ENCODE peak calls at places on chromosomes 2 and 18, in nine cellular contexts. One of them, this sample, is unnamed.

GRCh38 chr2:230861564-230862255 is 3.0 kb upstream of the ITM2C start:
- DNase-seq in GM13976: no peak
- DNase-seq in activated gamma-delta T cell treated with anti-CD3 and anti-CD28 coated beads, Interleukin-2, amount 50 U/mL, for 16 hours: no peak
- DNase-seq in RWPE1: no peak
- DNase-seq in activated CD8-positive, alpha-beta memory T cell treated with anti-CD3 and anti-CD28 coated beads for 24 hours: peak; percentile 56
- DNase-seq in foreskin fibroblast: no peak
- DNase-seq in hypothalamus: no peak
- DNase-seq in K562: no peak
- DNase-seq in GM12892: no peak
- DNase-seq in this sample: no peak

GRCh38 chr2:138298120-138298814 is 203.3 kb upstream of the SPOPL start:
- DNase-seq in GM13976: no peak
- DNase-seq in activated gamma-delta T cell treated with anti-CD3 and anti-CD28 coated beads, Interleukin-2, amount 50 U/mL, for 16 hours: no peak
- DNase-seq in RWPE1: no peak
- DNase-seq in activated CD8-positive, alpha-beta memory T cell treated with anti-CD3 and anti-CD28 coated beads for 24 hours: no peak
- DNase-seq in foreskin fibroblast: no peak
- DNase-seq in hypothalamus: no peak
- DNase-seq in K562: no peak
- DNase-seq in GM12892: no peak
- DNase-seq in this sample: no peak

GRCh38 chr18:68181956-68182355 is 533.0 kb downstream of the TMX3 start:
- DNase-seq in GM13976: no peak
- DNase-seq in activated gamma-delta T cell treated with anti-CD3 and anti-CD28 coated beads, Interleukin-2, amount 50 U/mL, for 16 hours: no peak
- DNase-seq in RWPE1: no peak
- DNase-seq in activated CD8-positive, alpha-beta memory T cell treated with anti-CD3 and anti-CD28 coated beads for 24 hours: no peak
- DNase-seq in foreskin fibroblast: peak; percentile 12
- DNase-seq in hypothalamus: no peak
- DNase-seq in K562: no peak
- DNase-seq in GM12892: no peak
- DNase-seq in this sample: no peak

GRCh38 chr18:59267511-59268126 is 5.6 kb downstream of the RAX start:
- DNase-seq in GM13976: peak; percentile 41
- DNase-seq in activated gamma-delta T cell treated with anti-CD3 and anti-CD28 coated beads, Interleukin-2, amount 50 U/mL, for 16 hours: no peak
- DNase-seq in RWPE1: no peak
- DNase-seq in activated CD8-positive, alpha-beta memory T cell treated with anti-CD3 and anti-CD28 coated beads for 24 hours: no peak
- DNase-seq in foreskin fibroblast: peak; percentile 29
- DNase-seq in hypothalamus: no peak
- DNase-seq in K562: no peak
- DNase-seq in GM12892: no peak
- DNase-seq in this sample: no peak

GRCh38 chr2:34949316-34949715 is 1350.2 kb upstream of the FAM98A start:
- DNase-seq in GM13976: no peak
- DNase-seq in activated gamma-delta T cell treated with anti-CD3 and anti-CD28 coated beads, Interleukin-2, amount 50 U/mL, for 16 hours: no peak
- DNase-seq in RWPE1: no peak
- DNase-seq in activated CD8-positive, alpha-beta memory T cell treated with anti-CD3 and anti-CD28 coated beads for 24 hours: no peak
- DNase-seq in foreskin fibroblast: no peak
- DNase-seq in hypothalamus: no peak
- DNase-seq in K562: no peak
- DNase-seq in GM12892: no peak
- DNase-seq in this sample: no peak

GRCh38 chr2:73716518-73717250 is 20.5 kb downstream of the TPRKB start:
- DNase-seq in GM13976: no peak
- DNase-seq in activated gamma-delta T cell treated with anti-CD3 and anti-CD28 coated beads, Interleukin-2, amount 50 U/mL, for 16 hours: no peak
- DNase-seq in RWPE1: no peak
- DNase-seq in activated CD8-positive, alpha-beta memory T cell treated with anti-CD3 and anti-CD28 coated beads for 24 hours: no peak
- DNase-seq in foreskin fibroblast: no peak
- DNase-seq in hypothalamus: no peak
- DNase-seq in K562: no peak
- DNase-seq in GM12892: no peak
- DNase-seq in this sample: no peak

GRCh38 chr2:54595999-54596903 is 127.2 kb upstream of the EML6 start:
- DNase-seq in GM13976: no peak
- DNase-seq in activated gamma-delta T cell treated with anti-CD3 and anti-CD28 coated beads, Interleukin-2, amount 50 U/mL, for 16 hours: no peak
- DNase-seq in RWPE1: no peak
- DNase-seq in activated CD8-positive, alpha-beta memory T cell treated with anti-CD3 and anti-CD28 coated beads for 24 hours: peak; percentile 75
- DNase-seq in foreskin fibroblast: no peak
- DNase-seq in hypothalamus: no peak
- DNase-seq in K562: no peak
- DNase-seq in GM12892: no peak
- DNase-seq in this sample: no peak

GRCh38 chr2:102155703-102156515 is 13.4 kb downstream of the IL1R1 start:
- DNase-seq in GM13976: no peak
- DNase-seq in activated gamma-delta T cell treated with anti-CD3 and anti-CD28 coated beads, Interleukin-2, amount 50 U/mL, for 16 hours: no peak
- DNase-seq in RWPE1: peak; percentile 37
- DNase-seq in activated CD8-positive, alpha-beta memory T cell treated with anti-CD3 and anti-CD28 coated beads for 24 hours: no peak
- DNase-seq in foreskin fibroblast: peak; percentile 79
- DNase-seq in hypothalamus: no peak
- DNase-seq in K562: no peak
- DNase-seq in GM12892: no peak
- DNase-seq in this sample: no peak

This sample was measured in type B pancreatic cell.